ENCODE peak calls at places on chromosomes 4 and X, in seven cellular contexts. Y is GM03348; H is stimulated activated CD4-positive, alpha-beta T cell treated with anti-CD3 and anti-CD28 coated beads, Interleukin-1b, Interleukin-23, amount 100 ng/mL, for 4 hours; E is T-helper 1 cell; N is activated T-cell treated with anti-CD3 and anti-CD28 coated beads, Interleukin-2, amount 50 U/mL, for 4 hours; V is NCI-H2081; B is NCI-H1105 treated with DMSO at 0.1 percent for 48 hours. G is an unnamed sample.

GRCh38 chrX:16882188-16882587 is 12.0 kb upstream of the RBBP7 start:
- DNase-seq in Y (no peak), B (peak), V (peak), E (no peak), N (no peak), H (no peak), G (no peak)

GRCh38 chr4:40314951-40315350 is 20.2 kb upstream of the CHRNA9 start:
- DNase-seq in B (no peak), Y (no peak), N (no peak), E (no peak), V (no peak), H (no peak), G (no peak)

GRCh38 chrX:18542131-18542530 is 116.7 kb downstream of the CDKL5 start:
- DNase-seq in Y (no peak), B (no peak), E (no peak), H (no peak), V (no peak), N (no peak), G (no peak)

GRCh38 chrX:150570512-150570911 is 2.1 kb downstream of the MTM1 start:
- DNase-seq in H (no peak), Y (no peak), E (no peak), B (no peak), N (no peak), V (no peak), G (no peak)

GRCh38 chr4:31051565-31051964 is 331.4 kb downstream of the PCDH7 start:
- DNase-seq in Y (peak), V (no peak), N (no peak), B (no peak), H (no peak), E (no peak), G (no peak)

GRCh38 chr4:127000846-127001245 is 631.9 kb upstream of the INTU start:
- DNase-seq in E (no peak), H (no peak), N (no peak), Y (no peak), B (no peak), V (no peak), G (no peak)

GRCh38 chr4:7638463-7638862 is 203.7 kb upstream of the PSAPL1 start:
- DNase-seq in B (no peak), V (no peak), E (no peak), Y (no peak), H (no peak), N (no peak), G (no peak)

GRCh38 chr4:41935652-41936021 is 408 bp downstream of the TMEM33 start:
- DNase-seq in E (no peak), B (peak), Y (peak), V (no peak), N (peak), H (peak), G (no peak)

GRCh38 chr4:94410678-94411206 is 41.0 kb upstream of the PDLIM5 start:
- DNase-seq in E (no peak), Y (no peak), H (no peak), N (no peak), B (no peak), V (no peak), G (peak)